ENCODE peak calls at places on chromosomes 12 and 14, in four cellular contexts. One of them, this sample, is unnamed.

GRCh38 chr14:60188696-60189095 is 23.5 kb upstream of the DHRS7 start:
- DNase-seq in iPS-NIHi11: no peak
- DNase-seq in mucosa of descending colon: no peak
- DNase-seq in effector memory CD8-positive, alpha-beta T cell: no peak
- DNase-seq in this sample: no peak

GRCh38 chr14:68192935-68193334 is 373.4 kb downstream of the RAD51B start:
- DNase-seq in iPS-NIHi11: no peak
- DNase-seq in mucosa of descending colon: no peak
- DNase-seq in effector memory CD8-positive, alpha-beta T cell: no peak
- DNase-seq in this sample: no peak

GRCh38 chr14:103892247-103892646 is 36.0 kb upstream of the TDRD9 start:
- DNase-seq in iPS-NIHi11: no peak
- DNase-seq in mucosa of descending colon: peak
- DNase-seq in effector memory CD8-positive, alpha-beta T cell: no peak
- DNase-seq in this sample: no peak

GRCh38 chr12:11769723-11770514 is 120.4 kb downstream of the ETV6 start:
- DNase-seq in iPS-NIHi11: no peak
- DNase-seq in mucosa of descending colon: peak
- DNase-seq in effector memory CD8-positive, alpha-beta T cell: no peak
- DNase-seq in this sample: no peak

GRCh38 chr14:101500681-101501080 is 60.6 kb upstream of the DIO3 start:
- DNase-seq in iPS-NIHi11: no peak
- DNase-seq in mucosa of descending colon: no peak
- DNase-seq in effector memory CD8-positive, alpha-beta T cell: no peak
- DNase-seq in this sample: peak

GRCh38 chr14:37116933-37117844 is 55.2 kb downstream of the SLC25A21 start:
- DNase-seq in iPS-NIHi11: peak
- DNase-seq in mucosa of descending colon: no peak
- DNase-seq in effector memory CD8-positive, alpha-beta T cell: no peak
- DNase-seq in this sample: no peak

GRCh38 chr14:100417466-100417865 is 94.3 kb downstream of the SLC25A47 start:
- DNase-seq in iPS-NIHi11: peak
- DNase-seq in mucosa of descending colon: no peak
- DNase-seq in effector memory CD8-positive, alpha-beta T cell: no peak
- DNase-seq in this sample: peak

GRCh38 chr12:27048822-27049752 is 26.7 kb downstream of the MED21 start:
- DNase-seq in iPS-NIHi11: peak
- DNase-seq in mucosa of descending colon: no peak
- DNase-seq in effector memory CD8-positive, alpha-beta T cell: no peak
- DNase-seq in this sample: no peak

GRCh38 chr12:121669525-121669908 is at the start of gene MORN3:
- DNase-seq in iPS-NIHi11: no peak
- DNase-seq in mucosa of descending colon: no peak
- DNase-seq in effector memory CD8-positive, alpha-beta T cell: no peak
- DNase-seq in this sample: no peak

GRCh38 chr14:92644166-92644565 is 104.3 kb downstream of the LGMN start:
- DNase-seq in iPS-NIHi11: no peak
- DNase-seq in mucosa of descending colon: no peak
- DNase-seq in effector memory CD8-positive, alpha-beta T cell: no peak
- DNase-seq in this sample: no peak

GRCh38 chr14:98444077-98444476 is 827.9 kb downstream of the BCL11B start:
- DNase-seq in iPS-NIHi11: no peak
- DNase-seq in mucosa of descending colon: no peak
- DNase-seq in effector memory CD8-positive, alpha-beta T cell: peak
- DNase-seq in this sample: no peak